ENCODE peak calls at places on chromosomes 2 and 18, in five cellular contexts. One of them, this sample, is unnamed.

GRCh38 chr18:51425475-51425874 is 228.0 kb upstream of the MEX3C start:
- DNase-seq in AG09319: no peak
- DNase-seq in progenitor cell of endocrine pancreas: no peak
- DNase-seq in adrenal gland: no peak
- DNase-seq in neural crest cell: no peak
- DNase-seq in this sample: peak

GRCh38 chr2:234203135-234203984 is 152.9 kb downstream of the SPP2 start:
- DNase-seq in adrenal gland: peak
- DNase-seq in AG09319: peak
- DNase-seq in neural crest cell: no peak
- DNase-seq in progenitor cell of endocrine pancreas: no peak
- DNase-seq in this sample: no peak

GRCh38 chr2:160970052-160970846 is 190.0 kb upstream of the TANK start:
- DNase-seq in AG09319: peak
- DNase-seq in progenitor cell of endocrine pancreas: no peak
- DNase-seq in adrenal gland: peak
- DNase-seq in neural crest cell: peak
- DNase-seq in this sample: no peak

GRCh38 chr2:27889774-27890145 is 427 bp downstream of the RBKS start:
- DNase-seq in neural crest cell: no peak
- DNase-seq in adrenal gland: peak
- DNase-seq in progenitor cell of endocrine pancreas: no peak
- DNase-seq in AG09319: no peak
- DNase-seq in this sample: no peak

GRCh38 chr2:240463274-240463865 is 27.9 kb downstream of the GPC1 start:
- DNase-seq in progenitor cell of endocrine pancreas: peak
- DNase-seq in neural crest cell: no peak
- DNase-seq in AG09319: no peak
- DNase-seq in adrenal gland: peak
- DNase-seq in this sample: no peak

GRCh38 chr18:36135264-36135663 is 5.6 kb downstream of the ELP2 start:
- DNase-seq in adrenal gland: no peak
- DNase-seq in AG09319: no peak
- DNase-seq in progenitor cell of endocrine pancreas: no peak
- DNase-seq in neural crest cell: no peak
- DNase-seq in this sample: no peak

GRCh38 chr2:182672471-182673165 is 43.4 kb upstream of the DNAJC10 start:
- DNase-seq in neural crest cell: no peak
- DNase-seq in AG09319: peak
- DNase-seq in adrenal gland: no peak
- DNase-seq in progenitor cell of endocrine pancreas: no peak
- DNase-seq in this sample: no peak

GRCh38 chr2:158756331-158756730 is 38.8 kb upstream of the DAPL1 start:
- DNase-seq in adrenal gland: no peak
- DNase-seq in progenitor cell of endocrine pancreas: no peak
- DNase-seq in AG09319: no peak
- DNase-seq in neural crest cell: no peak
- DNase-seq in this sample: no peak

GRCh38 chr2:53768233-53768542 is 584 bp downstream of the CHAC2 start:
- DNase-seq in adrenal gland: no peak
- DNase-seq in neural crest cell: no peak
- DNase-seq in AG09319: no peak
- DNase-seq in progenitor cell of endocrine pancreas: no peak
- DNase-seq in this sample: no peak

GRCh38 chr18:8801263-8801901 is 96.0 kb downstream of the MTCL1 start:
- DNase-seq in AG09319: peak
- DNase-seq in neural crest cell: no peak
- DNase-seq in progenitor cell of endocrine pancreas: no peak
- DNase-seq in adrenal gland: no peak
- DNase-seq in this sample: no peak

GRCh38 chr2:141968377-141968920 is 162.4 kb downstream of the LRP1B start:
- DNase-seq in adrenal gland: no peak
- DNase-seq in progenitor cell of endocrine pancreas: no peak
- DNase-seq in AG09319: no peak
- DNase-seq in neural crest cell: no peak
- DNase-seq in this sample: no peak

DNA sequence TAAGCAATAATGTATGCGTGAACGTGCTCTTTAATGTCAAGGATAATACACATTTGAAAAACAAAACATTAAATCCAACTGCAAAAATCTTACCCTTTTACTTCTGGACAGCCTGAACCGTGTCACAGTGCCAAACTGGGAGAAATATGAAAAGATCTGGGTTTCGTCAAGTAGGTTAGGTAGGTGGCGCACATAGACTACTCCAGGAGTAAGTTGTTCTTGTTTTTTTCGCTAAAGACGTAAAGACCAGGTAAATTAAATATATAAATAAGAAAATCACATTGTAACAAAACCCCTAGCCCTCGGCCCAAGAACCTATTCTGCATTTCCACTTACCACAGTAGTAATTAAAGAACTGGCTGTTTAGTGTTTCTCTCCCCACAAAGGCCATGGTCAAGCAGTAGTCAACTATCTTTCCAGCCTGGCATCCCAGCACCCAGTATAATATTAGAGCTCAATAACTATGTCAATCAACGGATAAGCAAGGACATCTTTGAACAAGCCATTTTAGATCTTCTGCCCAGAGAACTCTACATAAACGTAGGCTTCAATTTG is 1.1 kb downstream of the NIFK start:
- DNase-seq in neural crest cell: no peak
- DNase-seq in progenitor cell of endocrine pancreas: no peak
- DNase-seq in adrenal gland: no peak
- DNase-seq in AG09319: no peak
- DNase-seq in this sample: no peak
- TF ChIP-seq CTCF in neural crest cell: no peak
- TF ChIP-seq CTCF in progenitor cell of endocrine pancreas: no peak
- TF ChIP-seq CTCF in adrenal gland: no peak
- TF ChIP-seq CTCF in AG09319: no peak
- TF ChIP-seq CTCF in this sample: peak

GRCh38 chr2:43227830-43228280 is 1.4 kb upstream of the ZFP36L2 start:
- DNase-seq in adrenal gland: no peak
- DNase-seq in neural crest cell: no peak
- DNase-seq in AG09319: no peak
- DNase-seq in progenitor cell of endocrine pancreas: no peak
- DNase-seq in this sample: no peak
- TF ChIP-seq CTCF in adrenal gland: no peak
- TF ChIP-seq CTCF in neural crest cell: no peak
- TF ChIP-seq CTCF in AG09319: peak
- TF ChIP-seq CTCF in progenitor cell of endocrine pancreas: no peak
- TF ChIP-seq CTCF in this sample: peak

GRCh38 chr18:11655605-11655932 is 33.5 kb upstream of the GNAL start:
- DNase-seq in neural crest cell: no peak
- DNase-seq in progenitor cell of endocrine pancreas: no peak
- DNase-seq in AG09319: no peak
- DNase-seq in adrenal gland: no peak
- DNase-seq in this sample: no peak
- TF ChIP-seq CTCF in neural crest cell: peak
- TF ChIP-seq CTCF in progenitor cell of endocrine pancreas: no peak
- TF ChIP-seq CTCF in AG09319: no peak
- TF ChIP-seq CTCF in adrenal gland: no peak
- TF ChIP-seq CTCF in this sample: no peak

DNA sequence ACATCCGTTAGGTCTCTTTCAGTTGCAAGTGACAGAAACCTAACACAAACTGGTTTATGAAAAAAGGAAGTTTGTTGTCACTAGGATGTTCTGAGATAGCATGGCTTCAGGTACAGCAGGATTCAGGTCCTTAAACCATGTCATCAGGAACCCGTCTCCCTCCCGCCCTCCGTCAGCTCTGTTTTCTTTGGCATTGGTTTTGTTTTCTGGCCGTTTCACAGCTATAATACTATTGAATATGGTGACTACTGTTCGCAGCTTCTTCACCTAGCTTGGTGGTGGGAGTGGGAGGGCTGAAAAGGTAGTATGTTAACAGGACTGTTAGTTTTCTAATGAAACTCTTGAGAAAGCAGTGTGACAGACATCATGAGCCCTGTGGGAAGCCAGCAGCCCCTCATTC is 12.0 kb downstream of the PTMA start:
- DNase-seq in progenitor cell of endocrine pancreas: no peak
- DNase-seq in neural crest cell: no peak
- DNase-seq in adrenal gland: no peak
- DNase-seq in AG09319: no peak
- DNase-seq in this sample: no peak
- TF ChIP-seq CTCF in progenitor cell of endocrine pancreas: no peak
- TF ChIP-seq CTCF in neural crest cell: no peak
- TF ChIP-seq CTCF in adrenal gland: no peak
- TF ChIP-seq CTCF in AG09319: no peak
- TF ChIP-seq CTCF in this sample: no peak

GRCh38 chr2:196131384-196131861 is 40.0 kb downstream of the STK17B start:
- DNase-seq in progenitor cell of endocrine pancreas: no peak
- DNase-seq in AG09319: no peak
- DNase-seq in neural crest cell: no peak
- DNase-seq in adrenal gland: peak
- DNase-seq in this sample: no peak
- TF ChIP-seq CTCF in progenitor cell of endocrine pancreas: no peak
- TF ChIP-seq CTCF in AG09319: peak
- TF ChIP-seq CTCF in neural crest cell: peak
- TF ChIP-seq CTCF in adrenal gland: no peak
- TF ChIP-seq CTCF in this sample: peak

GRCh38 chr2:199405241-199405640 is 52.5 kb downstream of the SATB2 start:
- DNase-seq in progenitor cell of endocrine pancreas: no peak
- DNase-seq in AG09319: no peak
- DNase-seq in adrenal gland: no peak
- DNase-seq in neural crest cell: no peak
- DNase-seq in this sample: no peak
- TF ChIP-seq CTCF in progenitor cell of endocrine pancreas: peak
- TF ChIP-seq CTCF in AG09319: peak
- TF ChIP-seq CTCF in adrenal gland: peak
- TF ChIP-seq CTCF in neural crest cell: peak
- TF ChIP-seq CTCF in this sample: no peak

GRCh38 chr2:84870306-84870705 is 10.6 kb downstream of the TRABD2A start:
- DNase-seq in AG09319: no peak
- DNase-seq in progenitor cell of endocrine pancreas: no peak
- DNase-seq in neural crest cell: no peak
- DNase-seq in adrenal gland: no peak
- DNase-seq in this sample: no peak
- TF ChIP-seq CTCF in AG09319: no peak
- TF ChIP-seq CTCF in progenitor cell of endocrine pancreas: no peak
- TF ChIP-seq CTCF in neural crest cell: no peak
- TF ChIP-seq CTCF in adrenal gland: no peak
- TF ChIP-seq CTCF in this sample: peak

DNA sequence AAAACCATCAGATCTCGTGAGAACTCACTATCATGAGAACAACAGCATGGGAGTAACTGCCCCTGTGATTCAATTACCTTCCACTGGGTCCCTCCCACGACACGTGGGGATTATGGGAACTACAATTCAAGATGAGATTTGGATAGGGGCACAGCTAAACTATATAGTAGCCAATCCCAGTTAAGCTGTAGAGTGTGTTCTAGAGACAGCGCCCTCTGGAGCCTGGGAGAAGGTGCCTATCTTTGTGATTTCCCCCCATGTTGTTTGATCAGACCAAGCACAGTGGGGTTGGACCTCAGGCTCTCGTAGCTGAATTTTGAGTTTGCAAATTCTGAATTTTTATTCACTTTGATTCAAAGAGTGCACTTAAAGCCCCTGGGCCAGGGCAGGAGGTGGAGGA is 108.2 kb upstream of the TWIST2 start:
- DNase-seq in progenitor cell of endocrine pancreas: no peak
- DNase-seq in neural crest cell: no peak
- DNase-seq in adrenal gland: no peak
- DNase-seq in AG09319: no peak
- DNase-seq in this sample: no peak
- TF ChIP-seq CTCF in progenitor cell of endocrine pancreas: no peak
- TF ChIP-seq CTCF in neural crest cell: no peak
- TF ChIP-seq CTCF in adrenal gland: no peak
- TF ChIP-seq CTCF in AG09319: no peak
- TF ChIP-seq CTCF in this sample: no peak

This sample was measured in GM10248.